ENCODE peak calls at places on chromosome 9, in five cellular contexts. One of them, this sample, is unnamed.

GRCh38 chr9:94813379-94813778 is 86.9 kb downstream of the AOPEP start:
- DNase-seq in H4: no peak
- DNase-seq in AG09309: no peak
- DNase-seq in MV-4-11: no peak
- DNase-seq in Peyer's patch: no peak
- DNase-seq in this sample: no peak

GRCh38 chr9:14031015-14031414 is 282.9 kb downstream of the NFIB start:
- DNase-seq in AG09309: no peak
- DNase-seq in Peyer's patch: no peak
- DNase-seq in H4: no peak
- DNase-seq in MV-4-11: no peak
- DNase-seq in this sample: no peak

GRCh38 chr9:94827584-94828304 is 101.2 kb downstream of the AOPEP start:
- DNase-seq in H4: peak
- DNase-seq in MV-4-11: no peak
- DNase-seq in Peyer's patch: no peak
- DNase-seq in AG09309: no peak
- DNase-seq in this sample: no peak

GRCh38 chr9:129932303-129933151 is 97.3 kb downstream of the USP20 start:
- DNase-seq in H4: no peak
- DNase-seq in MV-4-11: peak
- DNase-seq in Peyer's patch: no peak
- DNase-seq in AG09309: no peak
- DNase-seq in this sample: no peak

GRCh38 chr9:4435197-4435596 is 55.1 kb upstream of the SLC1A1 start:
- DNase-seq in Peyer's patch: no peak
- DNase-seq in MV-4-11: peak
- DNase-seq in H4: peak
- DNase-seq in AG09309: peak
- DNase-seq in this sample: no peak

GRCh38 chr9:118732998-118733397 is 636.2 kb downstream of the BRINP1 start:
- DNase-seq in Peyer's patch: no peak
- DNase-seq in H4: no peak
- DNase-seq in AG09309: no peak
- DNase-seq in MV-4-11: no peak
- DNase-seq in this sample: no peak

GRCh38 chr9:91867740-91868139 is 82.3 kb downstream of the ROR2 start:
- DNase-seq in H4: no peak
- DNase-seq in AG09309: no peak
- DNase-seq in MV-4-11: no peak
- DNase-seq in Peyer's patch: no peak
- DNase-seq in this sample: no peak

GRCh38 chr9:75907329-75907728 is 16.9 kb downstream of the PCSK5 start:
- DNase-seq in H4: no peak
- DNase-seq in AG09309: no peak
- DNase-seq in Peyer's patch: peak
- DNase-seq in MV-4-11: no peak
- DNase-seq in this sample: no peak

GRCh38 chr9:95017661-95018060 is 291.2 kb downstream of the AOPEP start:
- DNase-seq in H4: no peak
- DNase-seq in MV-4-11: no peak
- DNase-seq in AG09309: no peak
- DNase-seq in Peyer's patch: no peak
- DNase-seq in this sample: no peak

GRCh38 chr9:31669311-31669710 is 715.1 kb upstream of the ACO1 start:
- DNase-seq in Peyer's patch: no peak
- DNase-seq in AG09309: no peak
- DNase-seq in MV-4-11: no peak
- DNase-seq in H4: no peak
- DNase-seq in this sample: no peak

GRCh38 chr9:78163834-78164233 is 72.0 kb upstream of the CEP78 start:
- DNase-seq in MV-4-11: no peak
- DNase-seq in AG09309: no peak
- DNase-seq in Peyer's patch: no peak
- DNase-seq in H4: no peak
- DNase-seq in this sample: no peak

GRCh38 chr9:110015759-110016158 is 192.2 kb downstream of the C9orf152 start:
- DNase-seq in AG09309: no peak
- DNase-seq in MV-4-11: no peak
- DNase-seq in H4: peak
- DNase-seq in Peyer's patch: no peak
- DNase-seq in this sample: no peak

GRCh38 chr9:132160802-132161742 is 786 bp upstream of the NTNG2 start:
- DNase-seq in MV-4-11: peak
- DNase-seq in H4: peak
- DNase-seq in Peyer's patch: peak
- DNase-seq in AG09309: peak
- DNase-seq in this sample: peak

GRCh38 chr9:16445141-16445920 is 425.1 kb downstream of the BNC2 start:
- DNase-seq in AG09309: peak
- DNase-seq in H4: no peak
- DNase-seq in MV-4-11: no peak
- DNase-seq in Peyer's patch: no peak
- DNase-seq in this sample: no peak

GRCh38 chr9:120982851-120983250 is 56.3 kb upstream of the TRAF1 start:
- DNase-seq in AG09309: no peak
- DNase-seq in MV-4-11: no peak
- DNase-seq in Peyer's patch: no peak
- DNase-seq in H4: no peak
- DNase-seq in this sample: no peak

GRCh38 chr9:20316372-20316771 is 305.9 kb downstream of the MLLT3 start:
- DNase-seq in AG09309: no peak
- DNase-seq in Peyer's patch: no peak
- DNase-seq in H4: no peak
- DNase-seq in MV-4-11: no peak
- DNase-seq in this sample: no peak

GRCh38 chr9:116870566-116870965 is 183.5 kb downstream of the TRIM32 start:
- DNase-seq in MV-4-11: no peak
- DNase-seq in Peyer's patch: peak
- DNase-seq in H4: no peak
- DNase-seq in AG09309: no peak
- DNase-seq in this sample: no peak

GRCh38 chr9:96505316-96505991 is 55.5 kb downstream of the HABP4 start:
- DNase-seq in MV-4-11: no peak
- DNase-seq in H4: no peak
- DNase-seq in AG09309: no peak
- DNase-seq in Peyer's patch: no peak
- DNase-seq in this sample: no peak

GRCh38 chr9:70811638-70812037 is 309.8 kb downstream of the TRPM3 start:
- DNase-seq in AG09309: no peak
- DNase-seq in MV-4-11: peak
- DNase-seq in H4: no peak
- DNase-seq in Peyer's patch: no peak
- DNase-seq in this sample: no peak

GRCh38 chr9:136539427-136540412 is 6.1 kb downstream of the NOTCH1 start:
- DNase-seq in Peyer's patch: peak
- DNase-seq in MV-4-11: peak
- DNase-seq in H4: no peak
- DNase-seq in AG09309: no peak
- DNase-seq in this sample: peak

GRCh38 chr9:113486327-113486726 is 22.8 kb downstream of the RGS3 start:
- DNase-seq in Peyer's patch: peak
- DNase-seq in AG09309: no peak
- DNase-seq in MV-4-11: no peak
- DNase-seq in H4: no peak
- DNase-seq in this sample: no peak

GRCh38 chr9:121650220-121651013 is 1.0 kb upstream of the DAB2IP start:
- DNase-seq in AG09309: no peak
- DNase-seq in H4: peak
- DNase-seq in MV-4-11: no peak
- DNase-seq in Peyer's patch: peak
- DNase-seq in this sample: peak

GRCh38 chr9:127018935-127019334 is 103.5 kb downstream of the ANGPTL2 start:
- DNase-seq in MV-4-11: no peak
- DNase-seq in Peyer's patch: no peak
- DNase-seq in AG09309: no peak
- DNase-seq in H4: no peak
- DNase-seq in this sample: no peak

GRCh38 chr9:447230-448025 is 232.8 kb downstream of the DOCK8 start:
- DNase-seq in MV-4-11: peak
- DNase-seq in AG09309: no peak
- DNase-seq in Peyer's patch: peak
- DNase-seq in H4: peak
- DNase-seq in this sample: no peak

GRCh38 chr9:98964911-98965336 is 21.2 kb downstream of the COL15A1 start:
- DNase-seq in MV-4-11: no peak
- DNase-seq in AG09309: no peak
- DNase-seq in H4: no peak
- DNase-seq in Peyer's patch: no peak
- DNase-seq in this sample: no peak

GRCh38 chr9:34343605-34344004 is 14.2 kb downstream of the NUDT2 start:
- DNase-seq in MV-4-11: no peak
- DNase-seq in H4: no peak
- DNase-seq in AG09309: no peak
- DNase-seq in Peyer's patch: no peak
- DNase-seq in this sample: no peak

GRCh38 chr9:75147638-75148037 is 59.3 kb downstream of the OSTF1 start:
- DNase-seq in AG09309: no peak
- DNase-seq in MV-4-11: peak
- DNase-seq in H4: no peak
- DNase-seq in Peyer's patch: no peak
- DNase-seq in this sample: no peak

GRCh38 chr9:91006046-91006445 is 204.4 kb downstream of the SYK start:
- DNase-seq in AG09309: no peak
- DNase-seq in MV-4-11: no peak
- DNase-seq in Peyer's patch: no peak
- DNase-seq in H4: no peak
- DNase-seq in this sample: no peak